ENCODE peak calls at places on chromosome 19, in six cellular contexts. E is K562, Z is NB4, Q is A549, K is GM12878, F is HepG2. G is an unnamed sample.

GRCh38 chr19:40800339-40800996 is 1.5 kb downstream of the EGLN2 start:
- DNase-seq in K (no peak), F (no peak), Q (no peak), Z (no peak), E (no peak), G (no peak)

GRCh38 chr19:38389101-38389925 is 816 bp downstream of the SPRED3 start:
- DNase-seq in Q (peak), Z (no peak), K (no peak), E (no peak), F (no peak), G (peak)

GRCh38 chr19:14349426-14349825 is 31.8 kb upstream of the ADGRE5 start:
- DNase-seq in Q (no peak), Z (no peak), K (no peak), F (no peak), E (peak), G (no peak)

GRCh38 chr19:10510301-10510802 is 6.9 kb downstream of the S1PR5 start:
- DNase-seq in K (no peak), E (peak), Z (peak), Q (no peak), F (peak), G (no peak)

GRCh38 chr19:1258161-1258492 is 9.7 kb downstream of the MIDN start:
- DNase-seq in K (no peak), E (no peak), Q (no peak), F (no peak), Z (no peak), G (no peak)

GRCh38 chr19:8611391-8611883 is 922 bp upstream of the ADAMTS10 start:
- DNase-seq in F (no peak), K (no peak), E (no peak), Z (peak), Q (peak), G (no peak)

GRCh38 chr19:13037161-13037560 is 41.9 kb downstream of the NFIX start:
- DNase-seq in F (no peak), Q (peak), K (no peak), E (no peak), Z (peak), G (peak)

GRCh38 chr19:53871448-53871847 is 3.8 kb downstream of the MYADM start:
- DNase-seq in Q (no peak), K (no peak), E (no peak), F (no peak), Z (peak), G (no peak)

GRCh38 chr19:40360020-40360686 is 11.7 kb downstream of the PLD3 start:
- DNase-seq in F (no peak), Q (no peak), E (no peak), Z (no peak), K (no peak), G (no peak)

GRCh38 chr19:8352134-8352827 is 9.2 kb upstream of the KANK3 start:
- DNase-seq in E (no peak), Z (no peak), K (no peak), Q (no peak), F (no peak), G (no peak)

GRCh38 chr19:23002690-23003422 is at the start of gene ZNF728:
- DNase-seq in Z (no peak), K (no peak), Q (no peak), E (peak), F (no peak), G (no peak)

GRCh38 chr19:21308778-21309177 is 20.4 kb downstream of the ZNF708 start:
- DNase-seq in Z (peak), K (no peak), Q (no peak), E (no peak), F (no peak), G (no peak)

GRCh38 chr19:9565900-9566705 is 18.2 kb downstream of the ZNF121 start:
- DNase-seq in E (no peak), F (no peak), Z (peak), K (no peak), Q (peak), G (no peak)

GRCh38 chr19:42216653-42217521 is 590 bp downstream of the DEDD2 start:
- DNase-seq in E (peak), Z (peak), Q (no peak), F (peak), K (no peak), G (peak)

GRCh38 chr19:35042056-35042730 is 672 bp downstream of the HPN start:
- DNase-seq in K (no peak), E (no peak), F (peak), Q (no peak), Z (no peak), G (no peak)

GRCh38 chr19:35042954-35043604 is 1.6 kb downstream of the HPN start:
- DNase-seq in F (peak), Q (no peak), E (no peak), Z (no peak), K (no peak), G (no peak)

GRCh38 chr19:35040474-35040825 is 1.1 kb upstream of the HPN start:
- DNase-seq in K (no peak), E (no peak), Z (no peak), Q (no peak), F (no peak), G (no peak)

GRCh38 chr19:35040826-35041547 is 534 bp upstream of the HPN start:
- DNase-seq in E (peak), F (peak), Q (no peak), K (no peak), Z (no peak), G (peak)

DNA sequence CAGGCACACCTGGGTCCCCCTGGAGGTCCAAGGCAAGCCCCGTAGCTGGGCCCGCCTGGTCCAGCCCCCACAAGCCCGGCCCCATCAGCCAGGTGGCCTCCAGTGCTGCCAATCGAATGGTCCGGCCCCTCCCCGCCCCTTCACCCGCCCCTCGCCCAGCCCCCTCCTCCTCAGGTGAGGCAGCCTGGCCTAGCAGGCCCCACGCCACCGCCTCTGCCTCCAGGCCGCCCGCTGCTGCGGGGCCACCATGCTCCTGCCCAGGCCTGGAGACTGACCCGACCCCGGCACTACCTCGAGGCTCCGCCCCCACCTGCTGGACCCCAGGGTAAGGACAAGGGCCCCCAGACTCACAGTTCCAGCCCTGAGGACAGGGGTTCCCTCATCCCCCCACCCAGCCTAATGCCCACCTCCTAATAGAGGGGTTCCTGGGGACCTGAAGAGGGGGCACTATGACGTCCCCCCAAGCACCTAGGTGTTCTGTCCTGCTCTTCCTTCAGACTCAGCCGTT is at the start of gene HPN:
- DNase-seq in K (no peak), E (no peak), F (peak), Q (no peak), Z (no peak), G (no peak)
- TF ChIP-seq MYC in K (no peak), E (no peak), F (no peak), Q (no peak), Z (no peak), G (no peak)

GRCh38 chr19:27720155-27720554 is 1492.8 kb downstream of the UQCRFS1 start:
- DNase-seq in Q (no peak), F (no peak), Z (no peak), K (no peak), E (no peak), G (no peak)
- TF ChIP-seq MYC in Q (no peak), F (no peak), Z (no peak), K (no peak), E (no peak), G (no peak)

GRCh38 chr19:48480151-48480475 is 10.9 kb downstream of the CYTH2 start:
- DNase-seq in E (no peak), Z (no peak), Q (no peak), K (no peak), F (no peak), G (peak)
- TF ChIP-seq MYC in E (no peak), Z (no peak), Q (no peak), K (no peak), F (no peak), G (no peak)

DNA sequence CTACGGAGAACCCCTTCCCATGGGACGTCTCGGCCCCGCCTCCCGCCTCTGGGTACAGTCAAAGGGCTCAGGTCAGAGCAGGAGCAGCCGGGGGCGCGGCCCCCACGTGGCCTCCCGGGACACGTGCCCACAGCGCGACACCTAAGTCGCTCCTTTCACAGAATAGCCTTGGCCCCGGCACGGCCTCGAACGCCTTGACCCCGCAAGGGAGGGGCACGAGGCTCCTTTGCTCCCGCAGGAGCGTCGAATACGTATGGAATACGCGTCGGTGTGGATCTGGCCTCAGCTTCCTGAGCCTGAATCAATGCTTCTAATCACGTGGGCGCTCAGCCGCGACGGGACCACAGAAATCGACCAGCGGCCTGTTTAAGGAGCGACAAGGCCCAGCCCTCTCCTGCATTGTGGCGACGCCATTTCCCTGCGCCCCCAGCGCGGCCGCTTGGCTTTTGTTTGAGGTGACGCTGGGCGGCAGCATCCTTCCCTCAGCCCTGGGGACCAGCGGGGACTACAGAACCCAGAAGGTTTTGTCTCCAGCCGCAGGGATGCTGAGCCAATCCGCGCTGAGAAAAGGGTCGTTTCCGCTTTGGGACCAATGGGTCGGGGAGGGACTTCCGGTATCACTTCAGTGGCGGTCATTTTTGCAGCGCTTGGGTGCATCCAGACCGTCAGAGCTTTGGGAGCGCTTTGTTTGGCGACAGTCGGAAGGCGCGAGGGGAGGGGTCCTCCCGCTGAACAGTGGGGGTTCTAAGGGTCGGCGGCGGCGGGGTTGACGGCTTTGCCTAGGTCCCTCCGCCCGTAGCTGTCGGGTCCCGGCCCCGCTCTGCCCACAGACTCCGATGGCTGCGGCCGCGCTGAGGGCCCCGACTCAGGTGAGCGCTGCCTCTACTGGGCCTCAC is at the start of gene ZIK1:
- DNase-seq in F (peak), Q (no peak), Z (peak), E (peak), K (peak), G (peak)
- TF ChIP-seq MYC in F (no peak), Q (no peak), Z (no peak), E (no peak), K (no peak), G (no peak)

GRCh38 chr19:32879741-32880140 is 10.2 kb upstream of the SLC7A9 start:
- DNase-seq in E (no peak), F (no peak), K (no peak), Z (no peak), Q (no peak), G (no peak)
- TF ChIP-seq MYC in E (no peak), F (no peak), K (no peak), Z (no peak), Q (no peak), G (no peak)